ENCODE peak calls at places on chromosomes 5 and 9, in seven cellular contexts. One of them, this sample, is unnamed.

GRCh38 chr5:5343581-5343980 is 78.9 kb upstream of the ICE1 start:
- DNase-seq in HL-60: no peak
- DNase-seq in neural progenitor cell: no peak
- DNase-seq in IMR-90: no peak
- DNase-seq in hepatocyte: no peak
- DNase-seq in transverse colon: no peak
- DNase-seq in tibial artery: no peak
- DNase-seq in this sample: no peak

GRCh38 chr5:16418471-16418922 is 47.1 kb downstream of the ZNF622 start:
- DNase-seq in neural progenitor cell: peak; percentile 50
- DNase-seq in transverse colon: no peak
- DNase-seq in HL-60: no peak
- DNase-seq in IMR-90: no peak
- DNase-seq in tibial artery: no peak
- DNase-seq in hepatocyte: no peak
- DNase-seq in this sample: no peak

GRCh38 chr9:133855802-133856592 is 117.8 kb upstream of the SARDH start:
- DNase-seq in IMR-90: peak; percentile 87
- DNase-seq in transverse colon: peak; percentile 87
- DNase-seq in tibial artery: peak; percentile 53
- DNase-seq in hepatocyte: peak; percentile 89
- DNase-seq in HL-60: peak; percentile 98
- DNase-seq in neural progenitor cell: no peak
- DNase-seq in this sample: no peak

GRCh38 chr9:792331-793260 is 48.9 kb upstream of the DMRT1 start:
- DNase-seq in HL-60: no peak
- DNase-seq in tibial artery: no peak
- DNase-seq in hepatocyte: no peak
- DNase-seq in transverse colon: no peak
- DNase-seq in neural progenitor cell: no peak
- DNase-seq in IMR-90: peak; percentile 39
- DNase-seq in this sample: no peak

GRCh38 chr9:124218438-124219289 is 39.1 kb upstream of the NEK6 start:
- DNase-seq in IMR-90: peak; percentile 66
- DNase-seq in tibial artery: peak; percentile 64
- DNase-seq in neural progenitor cell: no peak
- DNase-seq in transverse colon: peak; percentile 77
- DNase-seq in HL-60: peak; percentile 91
- DNase-seq in hepatocyte: peak; percentile 62
- DNase-seq in this sample: peak; percentile 17

GRCh38 chr9:78439866-78440830 is 143.2 kb downstream of the PSAT1 start:
- DNase-seq in IMR-90: no peak
- DNase-seq in transverse colon: no peak
- DNase-seq in tibial artery: no peak
- DNase-seq in HL-60: no peak
- DNase-seq in hepatocyte: no peak
- DNase-seq in neural progenitor cell: peak; percentile 90
- DNase-seq in this sample: no peak

GRCh38 chr9:86246752-86247161 is 12.7 kb downstream of the C9orf153 start:
- DNase-seq in hepatocyte: no peak
- DNase-seq in IMR-90: no peak
- DNase-seq in HL-60: no peak
- DNase-seq in neural progenitor cell: peak; percentile 26
- DNase-seq in tibial artery: no peak
- DNase-seq in transverse colon: no peak
- DNase-seq in this sample: peak; percentile 43

GRCh38 chr9:76697110-76697509 is 67.1 kb upstream of the PCA3 start:
- DNase-seq in hepatocyte: no peak
- DNase-seq in neural progenitor cell: no peak
- DNase-seq in tibial artery: no peak
- DNase-seq in transverse colon: no peak
- DNase-seq in HL-60: no peak
- DNase-seq in IMR-90: no peak
- DNase-seq in this sample: no peak

GRCh38 chr9:98794802-98795201 is 1.6 kb downstream of the ANKS6 start:
- DNase-seq in tibial artery: no peak
- DNase-seq in neural progenitor cell: no peak
- DNase-seq in IMR-90: no peak
- DNase-seq in HL-60: no peak
- DNase-seq in hepatocyte: peak; percentile 2
- DNase-seq in transverse colon: no peak
- DNase-seq in this sample: no peak

GRCh38 chr5:147223951-147224791 is 10.7 kb upstream of the STK32A start:
- DNase-seq in neural progenitor cell: peak; percentile 70
- DNase-seq in hepatocyte: peak; percentile 58
- DNase-seq in IMR-90: peak; percentile 42
- DNase-seq in HL-60: no peak
- DNase-seq in transverse colon: peak; percentile 16
- DNase-seq in tibial artery: peak; percentile 52
- DNase-seq in this sample: peak; percentile 52

GRCh38 chr5:2899311-2899710 is 147.8 kb upstream of the IRX2 start:
- DNase-seq in IMR-90: no peak
- DNase-seq in HL-60: no peak
- DNase-seq in hepatocyte: no peak
- DNase-seq in neural progenitor cell: no peak
- DNase-seq in tibial artery: no peak
- DNase-seq in transverse colon: no peak
- DNase-seq in this sample: no peak

GRCh38 chr5:138903113-138903789 is 28.1 kb upstream of the LRRTM2 start:
- DNase-seq in tibial artery: no peak
- DNase-seq in hepatocyte: no peak
- DNase-seq in HL-60: no peak
- DNase-seq in neural progenitor cell: no peak
- DNase-seq in IMR-90: peak; percentile 78
- DNase-seq in transverse colon: no peak
- DNase-seq in this sample: no peak

GRCh38 chr5:156149203-156149602 is 177.8 kb upstream of the SGCD start:
- DNase-seq in HL-60: no peak
- DNase-seq in tibial artery: no peak
- DNase-seq in transverse colon: no peak
- DNase-seq in hepatocyte: no peak
- DNase-seq in IMR-90: peak; percentile 58
- DNase-seq in neural progenitor cell: no peak
- DNase-seq in this sample: no peak

GRCh38 chr5:126461838-126462237 is 38.6 kb downstream of the GRAMD2B start:
- DNase-seq in transverse colon: no peak
- DNase-seq in IMR-90: no peak
- DNase-seq in HL-60: no peak
- DNase-seq in tibial artery: no peak
- DNase-seq in hepatocyte: no peak
- DNase-seq in neural progenitor cell: no peak
- DNase-seq in this sample: no peak
- H3K27ac ChIP-seq in transverse colon: peak overlapping the region; percentile 52
- H3K27ac ChIP-seq in IMR-90: no peak overlapping the region
- H3K27ac ChIP-seq in HL-60: no peak overlapping the region
- H3K27ac ChIP-seq in tibial artery: peak overlapping the region; percentile 43
- H3K27ac ChIP-seq in hepatocyte: peak overlapping the region; percentile 67
- H3K27ac ChIP-seq in neural progenitor cell: no peak overlapping the region
- H3K27ac ChIP-seq in this sample: no peak overlapping the region

GRCh38 chr5:7874639-7875038 is 5.7 kb downstream of the MTRR start:
- DNase-seq in HL-60: no peak
- DNase-seq in hepatocyte: no peak
- DNase-seq in neural progenitor cell: no peak
- DNase-seq in transverse colon: no peak
- DNase-seq in tibial artery: no peak
- DNase-seq in IMR-90: no peak
- DNase-seq in this sample: no peak

GRCh38 chr5:7876867-7877266 is 7.9 kb downstream of the MTRR start:
- DNase-seq in transverse colon: no peak
- DNase-seq in IMR-90: peak; percentile 75
- DNase-seq in HL-60: no peak
- DNase-seq in tibial artery: no peak
- DNase-seq in neural progenitor cell: no peak
- DNase-seq in hepatocyte: no peak
- DNase-seq in this sample: peak; percentile 29

GRCh38 chr5:7872517-7873149 is 3.7 kb downstream of the MTRR start:
- DNase-seq in HL-60: no peak
- DNase-seq in neural progenitor cell: no peak
- DNase-seq in hepatocyte: no peak
- DNase-seq in tibial artery: no peak
- DNase-seq in transverse colon: no peak
- DNase-seq in IMR-90: peak; percentile 45
- DNase-seq in this sample: no peak

GRCh38 chr5:7873216-7873615 is 4.3 kb downstream of the MTRR start:
- DNase-seq in tibial artery: no peak
- DNase-seq in hepatocyte: no peak
- DNase-seq in IMR-90: no peak
- DNase-seq in neural progenitor cell: no peak
- DNase-seq in HL-60: no peak
- DNase-seq in transverse colon: peak; percentile 15
- DNase-seq in this sample: no peak

GRCh38 chr5:7875151-7875550 is 6.2 kb downstream of the MTRR start:
- DNase-seq in transverse colon: no peak
- DNase-seq in neural progenitor cell: no peak
- DNase-seq in IMR-90: no peak
- DNase-seq in HL-60: no peak
- DNase-seq in hepatocyte: no peak
- DNase-seq in tibial artery: no peak
- DNase-seq in this sample: no peak
- H3K27ac ChIP-seq in transverse colon: no peak overlapping the region
- H3K27ac ChIP-seq in neural progenitor cell: no peak overlapping the region
- H3K27ac ChIP-seq in IMR-90: no peak overlapping the region
- H3K27ac ChIP-seq in HL-60: no peak overlapping the region
- H3K27ac ChIP-seq in hepatocyte: no peak overlapping the region
- H3K27ac ChIP-seq in tibial artery: no peak overlapping the region
- H3K27ac ChIP-seq in this sample: no peak overlapping the region

GRCh38 chr9:33273972-33274328 is 9.1 kb downstream of the CHMP5 start:
- DNase-seq in tibial artery: no peak
- DNase-seq in HL-60: no peak
- DNase-seq in transverse colon: no peak
- DNase-seq in neural progenitor cell: no peak
- DNase-seq in IMR-90: peak; percentile 49
- DNase-seq in hepatocyte: no peak
- DNase-seq in this sample: no peak

GRCh38 chr9:33267368-33267767 is 2.5 kb downstream of the CHMP5 start:
- DNase-seq in tibial artery: no peak
- DNase-seq in hepatocyte: no peak
- DNase-seq in transverse colon: no peak
- DNase-seq in neural progenitor cell: no peak
- DNase-seq in IMR-90: no peak
- DNase-seq in HL-60: no peak
- DNase-seq in this sample: no peak

GRCh38 chr9:33270146-33270545 is 5.3 kb downstream of the CHMP5 start:
- DNase-seq in IMR-90: no peak
- DNase-seq in transverse colon: no peak
- DNase-seq in hepatocyte: no peak
- DNase-seq in HL-60: no peak
- DNase-seq in neural progenitor cell: no peak
- DNase-seq in tibial artery: no peak
- DNase-seq in this sample: no peak

GRCh38 chr9:33273266-33273971 is 8.6 kb downstream of the CHMP5 start:
- DNase-seq in tibial artery: no peak
- DNase-seq in transverse colon: no peak
- DNase-seq in hepatocyte: no peak
- DNase-seq in HL-60: no peak
- DNase-seq in IMR-90: peak; percentile 59
- DNase-seq in neural progenitor cell: no peak
- DNase-seq in this sample: no peak

GRCh38 chr9:33272061-33272460 is 7.2 kb downstream of the CHMP5 start:
- DNase-seq in neural progenitor cell: no peak
- DNase-seq in transverse colon: peak; percentile 57
- DNase-seq in tibial artery: no peak
- DNase-seq in HL-60: no peak
- DNase-seq in hepatocyte: peak; percentile 26
- DNase-seq in IMR-90: no peak
- DNase-seq in this sample: no peak
- H3K27ac ChIP-seq in neural progenitor cell: no peak overlapping the region
- H3K27ac ChIP-seq in transverse colon: peak overlapping the region; percentile 57
- H3K27ac ChIP-seq in tibial artery: no peak overlapping the region
- H3K27ac ChIP-seq in HL-60: no peak overlapping the region
- H3K27ac ChIP-seq in hepatocyte: peak overlapping the region; percentile 69
- H3K27ac ChIP-seq in IMR-90: no peak overlapping the region
- H3K27ac ChIP-seq in this sample: no peak overlapping the region

GRCh38 chr5:111551569-111552275 is 39.4 kb upstream of the STARD4 start:
- DNase-seq in transverse colon: no peak
- DNase-seq in tibial artery: no peak
- DNase-seq in IMR-90: no peak
- DNase-seq in HL-60: no peak
- DNase-seq in neural progenitor cell: peak; percentile 41
- DNase-seq in hepatocyte: no peak
- DNase-seq in this sample: peak; percentile 12
- H3K27ac ChIP-seq in transverse colon: no peak overlapping the region
- H3K27ac ChIP-seq in tibial artery: no peak overlapping the region
- H3K27ac ChIP-seq in IMR-90: no peak overlapping the region
- H3K27ac ChIP-seq in HL-60: no peak overlapping the region
- H3K27ac ChIP-seq in neural progenitor cell: no peak overlapping the region
- H3K27ac ChIP-seq in hepatocyte: no peak overlapping the region
- H3K27ac ChIP-seq in this sample: no peak overlapping the region

DNA sequence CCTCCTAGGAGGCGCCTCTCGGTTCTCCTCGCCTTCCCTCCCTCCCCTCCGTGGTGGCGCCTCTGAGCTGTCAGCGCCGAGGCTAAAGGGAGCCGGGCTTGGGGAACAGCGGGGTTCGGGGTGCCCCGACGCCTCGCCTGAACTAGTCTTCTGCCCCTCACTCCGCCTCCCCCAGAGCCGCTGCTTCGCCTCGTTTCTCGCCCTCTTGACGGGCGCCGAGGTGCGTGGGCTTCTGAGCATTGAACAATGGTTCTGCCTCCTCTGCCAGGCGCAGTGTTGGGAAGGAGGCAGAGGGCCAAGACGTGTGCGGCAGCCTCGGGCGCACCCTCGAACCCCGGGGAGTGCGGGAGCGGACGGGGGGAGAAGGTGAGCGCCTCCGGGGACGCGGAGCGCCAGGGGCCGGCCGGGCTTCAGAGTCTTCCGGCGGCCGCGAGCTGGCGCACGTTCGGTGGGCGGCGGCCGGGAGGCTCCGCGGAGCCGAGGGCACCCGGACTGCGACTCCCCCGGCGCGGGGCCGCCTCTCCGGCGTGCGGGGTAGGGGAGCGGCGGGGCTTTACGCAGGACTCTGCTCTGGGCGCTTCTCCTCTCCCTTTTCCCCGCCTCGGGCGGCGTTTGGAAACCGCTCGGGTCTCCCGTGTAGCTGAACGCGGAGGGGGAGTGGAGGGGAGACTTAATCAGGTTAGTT is 916 bp downstream of the VLDLR start:
- DNase-seq in HL-60: no peak
- DNase-seq in neural progenitor cell: peak; percentile 59
- DNase-seq in hepatocyte: peak; percentile 44
- DNase-seq in IMR-90: peak; percentile 17
- DNase-seq in tibial artery: no peak
- DNase-seq in transverse colon: peak; percentile 11
- DNase-seq in this sample: peak; percentile 35
- H3K27ac ChIP-seq in HL-60: peak overlapping the region; percentile 86
- H3K27ac ChIP-seq in neural progenitor cell: no peak overlapping the region
- H3K27ac ChIP-seq in hepatocyte: peak overlapping the region; percentile 80
- H3K27ac ChIP-seq in IMR-90: peak overlapping the region; percentile 74
- H3K27ac ChIP-seq in tibial artery: peak overlapping the region; percentile 94
- H3K27ac ChIP-seq in transverse colon: peak overlapping the region; percentile 28
- H3K27ac ChIP-seq in this sample: no peak overlapping the region

DNA sequence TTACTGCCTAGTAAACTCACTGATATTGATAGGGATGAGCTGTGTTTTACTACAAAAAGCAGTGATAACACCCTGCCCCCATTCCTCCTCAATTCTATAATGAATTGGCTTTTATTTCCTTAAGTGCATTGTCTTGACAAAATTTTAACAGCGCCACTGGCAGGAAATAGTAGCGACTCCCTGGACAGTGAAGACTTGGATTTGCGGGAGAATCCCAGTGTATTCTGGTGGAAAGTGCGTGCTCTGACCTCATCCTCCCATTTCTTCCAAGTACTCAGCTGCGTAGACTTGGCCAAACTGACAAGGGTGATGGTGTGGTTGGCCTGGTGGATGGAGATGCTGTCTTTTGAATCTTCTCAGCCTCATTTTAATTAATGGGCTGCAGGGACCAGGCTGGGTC is 5.3 kb downstream of the TRIO start:
- DNase-seq in neural progenitor cell: no peak
- DNase-seq in transverse colon: no peak
- DNase-seq in tibial artery: no peak
- DNase-seq in HL-60: no peak
- DNase-seq in IMR-90: no peak
- DNase-seq in hepatocyte: no peak
- DNase-seq in this sample: no peak
- H3K27ac ChIP-seq in neural progenitor cell: no peak overlapping the region
- H3K27ac ChIP-seq in transverse colon: peak overlapping the region; percentile 60
- H3K27ac ChIP-seq in tibial artery: no peak overlapping the region
- H3K27ac ChIP-seq in HL-60: no peak overlapping the region
- H3K27ac ChIP-seq in IMR-90: peak overlapping the region; percentile 84
- H3K27ac ChIP-seq in hepatocyte: peak overlapping the region; percentile 47
- H3K27ac ChIP-seq in this sample: no peak overlapping the region